ENCODE peak calls at places on chromosomes 3 and 15, in six cellular contexts. L is hepatocyte, C is HCT116, H is GM23248, Z is neural progenitor cell, S is MM.1S. A is an unnamed sample.

GRCh38 chr15:73691398-73691797 is 7.2 kb downstream of the CD276 start:
- DNase-seq in L (peak; percentile 86), C (no peak), H (peak; percentile 96), Z (peak; percentile 76), S (no peak), A (peak; percentile 84)

GRCh38 chr3:139127101-139127500 is 82.4 kb upstream of the PRR23C start:
- DNase-seq in L (no peak), C (no peak), H (peak; percentile 82), Z (no peak), S (no peak), A (no peak)

GRCh38 chr3:99901200-99901926 is 83.7 kb downstream of the CMSS1 start:
- DNase-seq in L (peak; percentile 33), C (peak; percentile 77), H (peak; percentile 92), Z (no peak), S (no peak), A (no peak)

GRCh38 chr3:23810342-23811116 is 4.8 kb downstream of the UBE2E1 start:
- DNase-seq in L (peak; percentile 74), C (no peak), H (peak; percentile 79), Z (peak; percentile 83), S (peak; percentile 76), A (peak; percentile 93)

GRCh38 chr3:95037927-95038326 is 975.1 kb downstream of the NSUN3 start:
- DNase-seq in L (no peak), C (no peak), H (no peak), Z (no peak), S (no peak), A (no peak)

GRCh38 chr15:73120269-73120668 is 68.0 kb downstream of the NEO1 start:
- DNase-seq in L (no peak), C (no peak), H (no peak), Z (no peak), S (no peak), A (no peak)

GRCh38 chr15:73923488-73924164 is 2.6 kb upstream of the LOXL1 start:
- DNase-seq in L (no peak), C (no peak), H (no peak), Z (no peak), S (no peak), A (no peak)

GRCh38 chr15:99100245-99101173 is 4.4 kb upstream of the SYNM start:
- DNase-seq in L (peak; percentile 92), C (peak; percentile 36), H (peak; percentile 87), Z (peak; percentile 90), S (peak; percentile 67), A (peak; percentile 93)

GRCh38 chr15:81492303-81492702 is 118.3 kb upstream of the TMC3 start:
- DNase-seq in L (no peak), C (no peak), H (peak; percentile 77), Z (no peak), S (no peak), A (no peak)

GRCh38 chr15:85620321-85621044 is 174.2 kb downstream of the KLHL25 start:
- DNase-seq in L (no peak), C (no peak), H (peak; percentile 91), Z (no peak), S (no peak), A (no peak)

GRCh38 chr3:151085227-151085888 is at the start of gene MED12L:
- DNase-seq in L (peak; percentile 90), C (peak; percentile 45), H (peak; percentile 90), Z (peak; percentile 93), S (peak; percentile 89), A (peak; percentile 86)

GRCh38 chr3:188165596-188165995 is 11.6 kb downstream of the LPP start:
- DNase-seq in L (peak; percentile 28), C (no peak), H (no peak), Z (no peak), S (no peak), A (no peak)

GRCh38 chr15:80749589-80749988 is 29.6 kb upstream of the CEMIP start:
- DNase-seq in L (no peak), C (no peak), H (peak; percentile 60), Z (no peak), S (no peak), A (no peak)

GRCh38 chr3:50479523-50479922 is 23.9 kb downstream of the CACNA2D2 start:
- DNase-seq in L (no peak), C (no peak), H (no peak), Z (no peak), S (no peak), A (no peak)

GRCh38 chr3:123635717-123636116 is 50.9 kb upstream of the HACD2 start:
- DNase-seq in L (no peak), C (no peak), H (no peak), Z (no peak), S (no peak), A (no peak)

GRCh38 chr3:17733768-17734167 is 8.7 kb downstream of the TBC1D5 start:
- DNase-seq in L (no peak), C (no peak), H (no peak), Z (no peak), S (no peak), A (no peak)

GRCh38 chr3:30426319-30426993 is 179.9 kb upstream of the TGFBR2 start:
- DNase-seq in L (peak; percentile 8), C (no peak), H (peak; percentile 82), Z (peak; percentile 8), S (no peak), A (peak; percentile 10)
- TF ChIP-seq EZH2phosphoT487 in L (no peak), C (no peak), H (no peak), Z (no peak), S (no peak), A (no peak)

GRCh38 chr15:70559840-70560239 is 203.5 kb downstream of the UACA start:
- DNase-seq in L (no peak), C (no peak), H (no peak), Z (no peak), S (no peak), A (no peak)

GRCh38 chr15:70556804-70557203 is 206.6 kb downstream of the UACA start:
- DNase-seq in L (no peak), C (no peak), H (no peak), Z (no peak), S (no peak), A (no peak)

GRCh38 chr15:70557506-70558258 is 205.7 kb downstream of the UACA start:
- DNase-seq in L (no peak), C (no peak), H (no peak), Z (no peak), S (no peak), A (no peak)

GRCh38 chr15:70559223-70559823 is 204.0 kb downstream of the UACA start:
- DNase-seq in L (peak; percentile 34), C (no peak), H (peak; percentile 51), Z (no peak), S (no peak), A (no peak)

GRCh38 chr15:70558406-70559222 is 204.7 kb downstream of the UACA start:
- DNase-seq in L (no peak), C (no peak), H (no peak), Z (no peak), S (no peak), A (no peak)
- H3K4me2 ChIP-seq in L (peak overlapping the region; percentile 38), C (no peak overlapping the region), H (peak overlapping the region; percentile 48), Z (no peak overlapping the region), S (no peak overlapping the region), A (no peak overlapping the region)

GRCh38 chr3:113626513-113627371 is 69.7 kb downstream of the USF3 start:
- DNase-seq in L (peak; percentile 73), C (peak; percentile 79), H (peak; percentile 72), Z (peak; percentile 86), S (peak; percentile 60), A (peak; percentile 91)

GRCh38 chr3:113623324-113623723 is 73.1 kb downstream of the USF3 start:
- DNase-seq in L (peak; percentile 19), C (no peak), H (no peak), Z (peak; percentile 35), S (no peak), A (peak; percentile 81)

GRCh38 chr3:113625724-113626348 is 70.6 kb downstream of the USF3 start:
- DNase-seq in L (no peak), C (no peak), H (no peak), Z (no peak), S (no peak), A (no peak)

GRCh38 chr3:113620091-113620490 is 76.4 kb downstream of the USF3 start:
- DNase-seq in L (no peak), C (no peak), H (no peak), Z (no peak), S (no peak), A (no peak)

GRCh38 chr3:113623827-113624226 is 72.6 kb downstream of the USF3 start:
- DNase-seq in L (no peak), C (no peak), H (no peak), Z (no peak), S (no peak), A (no peak)
- TF ChIP-seq EZH2 in L (no peak), C (no peak), H (no peak), Z (no peak), S (no peak), A (no peak)

GRCh38 chr3:15281817-15282216 is 50.6 kb downstream of the SH3BP5 start:
- DNase-seq in L (no peak), C (no peak), H (no peak), Z (no peak), S (no peak), A (no peak)
- TF ChIP-seq EZH2phosphoT487 in L (no peak), C (no peak), H (no peak), Z (no peak), S (no peak), A (no peak)

GRCh38 chr3:142394921-142395622 is 52.8 kb downstream of the XRN1 start:
- DNase-seq in L (no peak), C (no peak), H (no peak), Z (no peak), S (no peak), A (no peak)
- H3K4me2 ChIP-seq in L (no peak overlapping the region), C (no peak overlapping the region), H (no peak overlapping the region), Z (no peak overlapping the region), S (no peak overlapping the region), A (no peak overlapping the region)

GRCh38 chr3:128496602-128497304 is 3.8 kb upstream of the GATA2 start:
- DNase-seq in L (no peak), C (no peak), H (peak; percentile 79), Z (peak; percentile 58), S (no peak), A (peak; percentile 63)
- TF ChIP-seq EZH2 in L (peak; percentile 89), C (no peak), H (no peak), Z (peak; percentile 98), S (no peak), A (peak; percentile 91)

GRCh38 chr3:177338697-177339219 is 141.5 kb upstream of the TBL1XR1 start:
- DNase-seq in L (peak; percentile 62), C (no peak), H (peak; percentile 47), Z (no peak), S (peak; percentile 72), A (no peak)
- TF ChIP-seq EZH2phosphoT487 in L (no peak), C (no peak), H (no peak), Z (no peak), S (no peak), A (no peak)